ENCODE peak calls at places on chromosomes 13 and 19, in seven cellular contexts. S is T47D, H is AG08396, Y is COR-L47, E is neural crest cell, D is LHCN-M2, V is sciatic nerve. U is an unnamed sample.
A peak's percentile ranks its signal among the peaks of the same experiment; 100 is the strongest.

GRCh38 chr13:49367640-49368431 is 76.0 kb downstream of the CAB39L start:
- DNase-seq in S (no peak), H (no peak), Y (no peak), E (no peak), D (no peak), V (no peak), U (no peak)

GRCh38 chr13:43374621-43375020 is 351.2 kb downstream of the DNAJC15 start:
- DNase-seq in S (no peak), H (no peak), Y (no peak), E (no peak), D (peak; percentile 50), V (no peak), U (no peak)

GRCh38 chr13:112748947-112749346 is 59.1 kb downstream of the ATP11A start:
- DNase-seq in S (no peak), H (peak; percentile 58), Y (no peak), E (no peak), D (no peak), V (no peak), U (no peak)

GRCh38 chr13:68938639-68939038 is 1169.0 kb upstream of the ATXN8OS start:
- DNase-seq in S (no peak), H (no peak), Y (no peak), E (no peak), D (no peak), V (no peak), U (no peak)

GRCh38 chr19:34041922-34042521 is 130.3 kb upstream of the LSM14A start:
- DNase-seq in S (no peak), H (peak; percentile 67), Y (no peak), E (peak; percentile 74), D (peak; percentile 45), V (peak; percentile 82), U (peak; percentile 25)

GRCh38 chr19:36152061-36152885 is at the start of gene COX7A1:
- DNase-seq in S (no peak), H (peak; percentile 82), Y (no peak), E (no peak), D (no peak), V (peak; percentile 80), U (no peak)

GRCh38 chr13:55214851-55215345 is 1925.8 kb upstream of the PRR20A start:
- DNase-seq in S (no peak), H (no peak), Y (no peak), E (no peak), D (no peak), V (no peak), U (no peak)

GRCh38 chr19:52527954-52528326 is 472 bp downstream of the ZNF808 start:
- DNase-seq in S (no peak), H (peak; percentile 24), Y (no peak), E (no peak), D (no peak), V (peak; percentile 63), U (no peak)

GRCh38 chr19:43997631-43998290 is 5.0 kb upstream of the ZNF230 start:
- DNase-seq in S (no peak), H (peak; percentile 12), Y (no peak), E (no peak), D (peak; percentile 8), V (no peak), U (no peak)

GRCh38 chr19:50580970-50581636 is 12.9 kb upstream of the LRRC4B start:
- DNase-seq in S (no peak), H (no peak), Y (no peak), E (no peak), D (no peak), V (no peak), U (no peak)

GRCh38 chr19:53132231-53132991 is at the start of gene ZNF415:
- DNase-seq in S (peak; percentile 55), H (peak; percentile 93), Y (peak; percentile 2), E (peak; percentile 88), D (peak; percentile 38), V (peak; percentile 85), U (peak; percentile 45)

GRCh38 chr19:2469102-2469914 is 6.6 kb upstream of the GADD45B start:
- DNase-seq in S (no peak), H (peak; percentile 26), Y (no peak), E (no peak), D (peak; percentile 92), V (no peak), U (no peak)

GRCh38 chr13:24149306-24150032 is 11.1 kb upstream of the SPATA13 start:
- DNase-seq in S (no peak), H (no peak), Y (no peak), E (no peak), D (peak; percentile 79), V (no peak), U (no peak)

GRCh38 chr19:6065685-6066365 is 44.5 kb downstream of the RFX2 start:
- DNase-seq in S (no peak), H (no peak), Y (peak; percentile 70), E (no peak), D (peak; percentile 65), V (peak; percentile 48), U (no peak)

GRCh38 chr13:113928701-113929627 is 44.9 kb downstream of the C13orf46 start:
- DNase-seq in S (no peak), H (peak; percentile 86), Y (no peak), E (no peak), D (peak; percentile 90), V (peak; percentile 91), U (no peak)

GRCh38 chr13:46468570-46468969 is 81.5 kb upstream of the RUBCNL start:
- DNase-seq in S (no peak), H (no peak), Y (no peak), E (no peak), D (no peak), V (no peak), U (no peak)

GRCh38 chr13:84946144-84946543 is 853.1 kb downstream of the SLITRK6 start:
- DNase-seq in S (no peak), H (no peak), Y (no peak), E (no peak), D (no peak), V (no peak), U (no peak)

GRCh38 chr13:46728777-46729176 is 68.2 kb downstream of the ESD start:
- DNase-seq in S (no peak), H (no peak), Y (no peak), E (no peak), D (peak; percentile 40), V (no peak), U (peak; percentile 33)

GRCh38 chr19:10543059-10543419 is 665 bp upstream of the ATG4D start:
- DNase-seq in S (no peak), H (no peak), Y (no peak), E (no peak), D (no peak), V (no peak), U (no peak)

GRCh38 chr13:112161441-112162301 is 94.7 kb downstream of the SOX1 start:
- DNase-seq in S (no peak), H (no peak), Y (peak; percentile 69), E (peak; percentile 43), D (no peak), V (no peak), U (peak; percentile 76)

GRCh38 chr13:34826432-34826831 is 115.6 kb upstream of the NBEA start:
- DNase-seq in S (no peak), H (no peak), Y (no peak), E (no peak), D (no peak), V (no peak), U (no peak)

GRCh38 chr19:35975608-35976214 is 19.3 kb upstream of the SDHAF1 start:
- DNase-seq in S (peak; percentile 34), H (peak; percentile 56), Y (no peak), E (no peak), D (no peak), V (no peak), U (no peak)

GRCh38 chr19:2274937-2275535 is 6.9 kb downstream of the PEAK3 start:
- DNase-seq in S (peak; percentile 65), H (peak; percentile 85), Y (peak; percentile 76), E (peak; percentile 66), D (peak; percentile 65), V (peak; percentile 76), U (peak; percentile 68)

GRCh38 chr13:110615005-110615321 is 382 bp upstream of the NAXD start:
- DNase-seq in S (no peak), H (no peak), Y (no peak), E (no peak), D (no peak), V (no peak), U (no peak)

U was measured in iPS DF 6.9.